ENCODE peak calls at places on chromosomes 5 and 9, in five cellular contexts. B, S, G, T and W are unnamed samples.

GRCh38 chr5:56233230-56233629 is at the start of gene ANKRD55:
- DNase-seq in S (peak; percentile 7), G (no peak), T (no peak), B (no peak), W (no peak)

GRCh38 chr9:86322973-86323644 is 31.1 kb downstream of the TUT7 start:
- DNase-seq in S (no peak), G (peak; percentile 73), T (peak; percentile 74), B (no peak), W (no peak)

GRCh38 chr9:135134253-135135028 is 47.0 kb downstream of the OLFM1 start:
- DNase-seq in S (no peak), T (no peak), B (no peak), G (no peak), W (no peak)

GRCh38 chr9:108241384-108241783 is 614.4 kb downstream of the ACTL7B start:
- DNase-seq in T (no peak), G (no peak), B (peak; percentile 69), S (no peak), W (no peak)

GRCh38 chr5:137347865-137348264 is 151.3 kb downstream of the SPOCK1 start:
- DNase-seq in B (no peak), G (no peak), T (no peak), S (no peak), W (no peak)

GRCh38 chr5:143086851-143087637 is 316.4 kb downstream of the NR3C1 start:
- DNase-seq in B (peak; percentile 35), G (peak; percentile 71), S (no peak), T (peak; percentile 82), W (no peak)

GRCh38 chr5:13478831-13479465 is 465.5 kb downstream of the DNAH5 start:
- DNase-seq in T (peak; percentile 83), B (peak; percentile 83), G (peak; percentile 51), S (no peak), W (no peak)

GRCh38 chr9:7315746-7316457 is 483.7 kb downstream of the DMAC1 start:
- DNase-seq in B (no peak), S (no peak), G (no peak), T (no peak), W (no peak)

GRCh38 chr9:120567874-120568273 is 12.1 kb downstream of the CDK5RAP2 start:
- DNase-seq in B (no peak), G (no peak), S (no peak), T (no peak), W (no peak)

GRCh38 chr9:119836036-119836435 is 466.8 kb upstream of the BRINP1 start:
- DNase-seq in G (no peak), B (peak; percentile 1), T (no peak), S (no peak), W (no peak)

GRCh38 chr9:72006481-72006880 is 53.9 kb downstream of the C9orf57 start:
- DNase-seq in B (no peak), S (peak; percentile 53), G (peak; percentile 29), T (peak; percentile 29), W (no peak)

GRCh38 chr9:4689013-4689412 is 9.6 kb downstream of the CDC37L1 start:
- DNase-seq in B (no peak), G (no peak), T (no peak), S (no peak), W (no peak)

GRCh38 chr9:87725900-87726709 is at the start of gene CTSL:
- DNase-seq in S (peak; percentile 93), B (peak; percentile 95), G (peak; percentile 97), T (peak; percentile 67), W (peak; percentile 86)

GRCh38 chr9:134624119-134624826 is 17.3 kb upstream of the COL5A1 start:
- DNase-seq in B (no peak), G (peak; percentile 64), S (no peak), T (no peak), W (no peak)

GRCh38 chr9:104927216-104927911 is 591 bp downstream of the ABCA1 start:
- DNase-seq in S (peak; percentile 55), B (peak; percentile 59), T (peak; percentile 39), G (peak; percentile 45), W (peak; percentile 40)

GRCh38 chr9:94553029-94553938 is 1.6 kb upstream of the PCAT7 start:
- DNase-seq in T (peak; percentile 68), B (peak; percentile 45), S (no peak), G (no peak), W (no peak)

GRCh38 chr5:39013938-39014337 is 60.3 kb downstream of the RICTOR start:
- DNase-seq in G (no peak), S (no peak), B (no peak), T (no peak), W (no peak)

GRCh38 chr9:14722391-14723035 is at the start of gene CER1:
- DNase-seq in B (peak; percentile 91), T (no peak), S (no peak), G (no peak), W (no peak)

GRCh38 chr9:127723450-127723849 is 7.6 kb downstream of the TTC16 start:
- DNase-seq in T (peak; percentile 74), B (no peak), S (peak; percentile 72), G (peak; percentile 86), W (no peak)

GRCh38 chr9:112624711-112625707 is 92.9 kb downstream of the INIP start:
- DNase-seq in S (no peak), T (peak; percentile 3), B (peak; percentile 34), G (no peak), W (no peak)

GRCh38 chr5:88838500-88838899 is 44.5 kb downstream of the MEF2C start:
- DNase-seq in S (no peak), G (no peak), T (no peak), B (no peak), W (no peak)

GRCh38 chr9:114869845-114870244 is 60.5 kb downstream of the TNFSF8 start:
- DNase-seq in T (peak; percentile 55), S (no peak), G (no peak), B (peak; percentile 79), W (no peak)

GRCh38 chr9:108153391-108153790 is 663.8 kb upstream of the KLF4 start:
- DNase-seq in S (no peak), B (no peak), T (no peak), G (no peak), W (no peak)

GRCh38 chr5:157828949-157829639 is 29.9 kb downstream of the CLINT1 start:
- DNase-seq in B (peak; percentile 78), S (no peak), G (peak; percentile 18), T (peak; percentile 60), W (peak; percentile 38)

GRCh38 chr9:87812375-87813118 is 70.1 kb upstream of the SPATA31E1 start:
- DNase-seq in S (no peak), G (peak; percentile 69), B (peak; percentile 75), T (peak; percentile 49), W (peak; percentile 46)

GRCh38 chr9:111633389-111633736 is 2.2 kb downstream of the DNAJC25 start:
- DNase-seq in S (no peak), B (no peak), T (no peak), G (no peak), W (no peak)

GRCh38 chr9:12737871-12738270 is 36.9 kb upstream of the LURAP1L start:
- DNase-seq in B (no peak), S (no peak), T (no peak), G (peak; percentile 14), W (no peak)

GRCh38 chr9:68705636-68706578 is 867 bp downstream of the PIP5K1B start:
- DNase-seq in B (peak; percentile 38), T (no peak), S (peak; percentile 10), G (no peak), W (peak; percentile 12)

GRCh38 chr9:7549261-7549660 is 250.3 kb downstream of the DMAC1 start:
- DNase-seq in G (no peak), S (peak; percentile 92), T (no peak), B (peak; percentile 69), W (peak; percentile 58)

GRCh38 chr9:128251701-128252100 is 24.1 kb downstream of the GOLGA2 start:
- DNase-seq in T (no peak), B (no peak), G (no peak), S (no peak), W (no peak)

GRCh38 chr9:7976167-7976755 is 176.7 kb upstream of the DMAC1 start:
- DNase-seq in S (no peak), B (no peak), G (no peak), T (no peak), W (no peak)

GRCh38 chr9:133574791-133575672 is 34.2 kb downstream of the FAM163B start:
- DNase-seq in G (no peak), T (no peak), B (no peak), S (no peak), W (no peak)

GRCh38 chr9:116979461-116979860 is 292.4 kb downstream of the TRIM32 start:
- DNase-seq in B (peak; percentile 40), T (peak; percentile 54), G (no peak), S (no peak), W (no peak)

GRCh38 chr5:177478711-177479646 is 5.5 kb upstream of the DBN1 start:
- DNase-seq in G (peak; percentile 25), S (peak; percentile 82), T (no peak), B (no peak), W (no peak)

GRCh38 chr9:136228107-136228875 is 17.3 kb downstream of the QSOX2 start:
- DNase-seq in G (peak; percentile 61), B (no peak), S (no peak), T (peak; percentile 92), W (no peak)